ENCODE peak calls at places on chromosomes 2 and 18, in six cellular contexts. One of them, this sample, is unnamed.

GRCh38 chr2:86787701-86788100 is 3.0 kb downstream of the CD8A start:
- DNase-seq in endothelial cell of umbilical vein: no peak
- DNase-seq in HepG2: no peak
- DNase-seq in K562: no peak
- DNase-seq in SK-N-SH: peak; percentile 30
- DNase-seq in HCT116: no peak
- DNase-seq in this sample: no peak

GRCh38 chr2:231925303-231926179 is 655 bp downstream of the NPPC start:
- DNase-seq in endothelial cell of umbilical vein: peak; percentile 76
- DNase-seq in HepG2: peak; percentile 73
- DNase-seq in K562: peak; percentile 83
- DNase-seq in SK-N-SH: peak; percentile 96
- DNase-seq in HCT116: peak; percentile 47
- DNase-seq in this sample: no peak

GRCh38 chr2:56034258-56034657 is 110.7 kb upstream of the EFEMP1 start:
- DNase-seq in endothelial cell of umbilical vein: no peak
- DNase-seq in HepG2: no peak
- DNase-seq in K562: no peak
- DNase-seq in SK-N-SH: no peak
- DNase-seq in HCT116: no peak
- DNase-seq in this sample: no peak

GRCh38 chr2:166057363-166058169 is 70.3 kb downstream of the SCN1A start:
- DNase-seq in endothelial cell of umbilical vein: peak; percentile 85
- DNase-seq in HepG2: peak; percentile 47
- DNase-seq in K562: peak; percentile 16
- DNase-seq in SK-N-SH: no peak
- DNase-seq in HCT116: no peak
- DNase-seq in this sample: peak; percentile 66

GRCh38 chr2:25700221-25700660 is 26.9 kb upstream of the DTNB start:
- DNase-seq in endothelial cell of umbilical vein: peak; percentile 73
- DNase-seq in HepG2: peak; percentile 41
- DNase-seq in K562: peak; percentile 27
- DNase-seq in SK-N-SH: peak; percentile 76
- DNase-seq in HCT116: peak; percentile 52
- DNase-seq in this sample: no peak

GRCh38 chr2:220192994-220193753 is 565.7 kb downstream of the SLC4A3 start:
- DNase-seq in endothelial cell of umbilical vein: no peak
- DNase-seq in HepG2: no peak
- DNase-seq in K562: no peak
- DNase-seq in SK-N-SH: no peak
- DNase-seq in HCT116: no peak
- DNase-seq in this sample: no peak

GRCh38 chr18:58310517-58310916 is 266.5 kb downstream of the NEDD4L start:
- DNase-seq in endothelial cell of umbilical vein: no peak
- DNase-seq in HepG2: no peak
- DNase-seq in K562: no peak
- DNase-seq in SK-N-SH: no peak
- DNase-seq in HCT116: no peak
- DNase-seq in this sample: no peak

GRCh38 chr2:136217990-136218389 is 100.0 kb upstream of the CXCR4 start:
- DNase-seq in endothelial cell of umbilical vein: no peak
- DNase-seq in HepG2: no peak
- DNase-seq in K562: no peak
- DNase-seq in SK-N-SH: no peak
- DNase-seq in HCT116: no peak
- DNase-seq in this sample: no peak

GRCh38 chr2:149653831-149654445 is 66.4 kb upstream of the MMADHC start:
- DNase-seq in endothelial cell of umbilical vein: no peak
- DNase-seq in HepG2: no peak
- DNase-seq in K562: no peak
- DNase-seq in SK-N-SH: no peak
- DNase-seq in HCT116: no peak
- DNase-seq in this sample: no peak

GRCh38 chr2:15982285-15982967 is 42.1 kb downstream of the MYCN start:
- DNase-seq in endothelial cell of umbilical vein: no peak
- DNase-seq in HepG2: no peak
- DNase-seq in K562: no peak
- DNase-seq in SK-N-SH: peak; percentile 77
- DNase-seq in HCT116: no peak
- DNase-seq in this sample: peak; percentile 94

GRCh38 chr18:54905629-54906028 is 53.6 kb downstream of the CCDC68 start:
- DNase-seq in endothelial cell of umbilical vein: no peak
- DNase-seq in HepG2: no peak
- DNase-seq in K562: no peak
- DNase-seq in SK-N-SH: no peak
- DNase-seq in HCT116: no peak
- DNase-seq in this sample: no peak

GRCh38 chr2:106566050-106566449 is 78.9 kb downstream of the CD8B2 start:
- DNase-seq in endothelial cell of umbilical vein: no peak
- DNase-seq in HepG2: peak; percentile 21
- DNase-seq in K562: no peak
- DNase-seq in SK-N-SH: no peak
- DNase-seq in HCT116: no peak
- DNase-seq in this sample: no peak

GRCh38 chr2:147394179-147394790 is 450.5 kb upstream of the ACVR2A start:
- DNase-seq in endothelial cell of umbilical vein: no peak
- DNase-seq in HepG2: no peak
- DNase-seq in K562: no peak
- DNase-seq in SK-N-SH: no peak
- DNase-seq in HCT116: no peak
- DNase-seq in this sample: no peak

GRCh38 chr18:58603365-58604067 is 25.4 kb downstream of the ALPK2 start:
- DNase-seq in endothelial cell of umbilical vein: no peak
- DNase-seq in HepG2: no peak
- DNase-seq in K562: no peak
- DNase-seq in SK-N-SH: no peak
- DNase-seq in HCT116: no peak
- DNase-seq in this sample: no peak

GRCh38 chr2:240670950-240671349 is 11.7 kb downstream of the AQP12B start:
- DNase-seq in endothelial cell of umbilical vein: no peak
- DNase-seq in HepG2: no peak
- DNase-seq in K562: no peak
- DNase-seq in SK-N-SH: no peak
- DNase-seq in HCT116: no peak
- DNase-seq in this sample: no peak

GRCh38 chr2:241606186-241606585 is 30.8 kb downstream of the THAP4 start:
- DNase-seq in endothelial cell of umbilical vein: no peak
- DNase-seq in HepG2: no peak
- DNase-seq in K562: no peak
- DNase-seq in SK-N-SH: no peak
- DNase-seq in HCT116: no peak
- DNase-seq in this sample: no peak

GRCh38 chr2:10576456-10576855 is 113.3 kb downstream of the NOL10 start:
- DNase-seq in endothelial cell of umbilical vein: no peak
- DNase-seq in HepG2: no peak
- DNase-seq in K562: no peak
- DNase-seq in SK-N-SH: no peak
- DNase-seq in HCT116: no peak
- DNase-seq in this sample: no peak

GRCh38 chr2:10579441-10580169 is 110.2 kb downstream of the NOL10 start:
- DNase-seq in endothelial cell of umbilical vein: no peak
- DNase-seq in HepG2: no peak
- DNase-seq in K562: no peak
- DNase-seq in SK-N-SH: no peak
- DNase-seq in HCT116: no peak
- DNase-seq in this sample: no peak

GRCh38 chr2:10580991-10581390 is 108.8 kb downstream of the NOL10 start:
- DNase-seq in endothelial cell of umbilical vein: no peak
- DNase-seq in HepG2: no peak
- DNase-seq in K562: no peak
- DNase-seq in SK-N-SH: no peak
- DNase-seq in HCT116: no peak
- DNase-seq in this sample: no peak

GRCh38 chr2:10581990-10582389 is 107.8 kb downstream of the NOL10 start:
- DNase-seq in endothelial cell of umbilical vein: no peak
- DNase-seq in HepG2: no peak
- DNase-seq in K562: no peak
- DNase-seq in SK-N-SH: no peak
- DNase-seq in HCT116: no peak
- DNase-seq in this sample: no peak

DNA sequence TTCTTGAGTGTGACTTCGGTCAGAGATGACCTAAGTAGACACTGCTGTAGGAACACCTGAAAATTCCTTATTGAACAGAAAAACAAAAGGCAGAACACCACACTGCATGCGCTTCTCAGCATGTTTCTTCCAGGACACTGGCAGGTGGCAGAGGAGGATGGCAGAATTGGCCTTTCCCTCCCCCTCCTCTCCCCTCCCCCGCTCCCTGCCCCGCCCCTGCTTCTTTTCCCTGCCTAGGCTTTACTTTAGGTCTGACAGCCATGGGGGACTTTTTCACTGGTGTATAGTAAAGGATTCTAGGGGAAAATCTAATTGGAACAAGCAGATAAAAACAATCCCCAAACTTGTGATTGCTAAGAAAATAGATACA is 109.6 kb downstream of the NOL10 start:
- DNase-seq in endothelial cell of umbilical vein: no peak
- DNase-seq in HepG2: no peak
- DNase-seq in K562: no peak
- DNase-seq in SK-N-SH: no peak
- DNase-seq in HCT116: no peak
- DNase-seq in this sample: no peak
- TF ChIP-seq POLR2AphosphoS5 in endothelial cell of umbilical vein: no peak
- TF ChIP-seq POLR2AphosphoS5 in HepG2: no peak
- TF ChIP-seq POLR2AphosphoS5 in K562: no peak
- TF ChIP-seq POLR2AphosphoS5 in SK-N-SH: no peak
- TF ChIP-seq POLR2AphosphoS5 in HCT116: no peak
- TF ChIP-seq POLR2AphosphoS5 in this sample: no peak

DNA sequence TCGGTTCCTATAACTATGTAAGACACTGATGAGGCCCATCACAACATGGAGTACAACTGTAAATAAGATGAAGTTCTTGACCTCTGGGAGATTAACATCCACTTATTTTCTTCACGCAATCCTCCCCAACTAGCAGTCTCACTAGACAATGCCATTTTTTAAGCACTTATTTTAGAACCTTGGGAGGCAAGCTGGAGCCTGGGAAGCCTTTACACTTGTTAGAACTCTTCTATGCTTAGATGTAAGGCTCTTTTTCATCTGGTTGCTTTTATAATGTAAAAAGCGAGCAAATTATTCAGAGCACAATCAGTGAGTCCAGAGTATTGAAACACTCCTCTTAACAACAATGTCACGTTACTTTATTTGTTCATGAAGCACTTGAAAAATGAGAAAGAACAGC is 84.0 kb upstream of the SLC8A1 start:
- DNase-seq in endothelial cell of umbilical vein: no peak
- DNase-seq in HepG2: no peak
- DNase-seq in K562: no peak
- DNase-seq in SK-N-SH: no peak
- DNase-seq in HCT116: no peak
- DNase-seq in this sample: no peak
- H3K27ac ChIP-seq in endothelial cell of umbilical vein: no peak overlapping the region
- H3K27ac ChIP-seq in HepG2: no peak overlapping the region
- H3K27ac ChIP-seq in K562: no peak overlapping the region
- H3K27ac ChIP-seq in SK-N-SH: no peak overlapping the region
- H3K27ac ChIP-seq in HCT116: no peak overlapping the region
- H3K27ac ChIP-seq in this sample: no peak overlapping the region

DNA sequence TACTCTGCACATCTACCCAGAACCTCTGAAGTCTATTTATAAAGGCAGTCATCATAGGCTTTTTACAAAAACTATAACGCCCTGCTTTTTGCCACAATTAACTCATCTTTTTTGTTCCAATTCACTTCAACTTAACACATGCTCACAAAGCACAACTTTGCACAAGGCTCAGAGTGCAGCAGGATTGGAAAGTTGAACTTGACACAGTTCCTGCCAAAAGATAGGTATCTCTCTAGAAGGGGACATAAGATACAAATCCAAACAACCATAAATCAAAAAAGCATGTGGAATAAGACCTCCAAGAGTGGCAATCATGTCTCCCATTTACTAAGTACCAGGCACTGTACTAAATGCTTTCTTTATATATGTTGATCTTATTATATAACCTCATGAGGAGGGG is 36.2 kb downstream of the RPL37A start:
- DNase-seq in endothelial cell of umbilical vein: no peak
- DNase-seq in HepG2: no peak
- DNase-seq in K562: no peak
- DNase-seq in SK-N-SH: no peak
- DNase-seq in HCT116: no peak
- DNase-seq in this sample: no peak
- H3K9ac ChIP-seq in endothelial cell of umbilical vein: peak overlapping the region; percentile 53
- H3K9ac ChIP-seq in HepG2: no peak overlapping the region
- H3K9ac ChIP-seq in K562: no peak overlapping the region
- H3K9ac ChIP-seq in SK-N-SH: peak overlapping the region; percentile 33
- H3K9ac ChIP-seq in HCT116: no peak overlapping the region
- H3K9ac ChIP-seq in this sample: no peak overlapping the region

GRCh38 chr2:101116841-101117552 is 34.2 kb downstream of the TBC1D8 start:
- DNase-seq in endothelial cell of umbilical vein: no peak
- DNase-seq in HepG2: peak; percentile 100
- DNase-seq in K562: no peak
- DNase-seq in SK-N-SH: no peak
- DNase-seq in HCT116: no peak
- DNase-seq in this sample: no peak

GRCh38 chr2:101124061-101124460 is 27.1 kb downstream of the TBC1D8 start:
- DNase-seq in endothelial cell of umbilical vein: peak; percentile 63
- DNase-seq in HepG2: peak; percentile 22
- DNase-seq in K562: no peak
- DNase-seq in SK-N-SH: no peak
- DNase-seq in HCT116: no peak
- DNase-seq in this sample: no peak

GRCh38 chr2:101119431-101119830 is 31.8 kb downstream of the TBC1D8 start:
- DNase-seq in endothelial cell of umbilical vein: no peak
- DNase-seq in HepG2: no peak
- DNase-seq in K562: no peak
- DNase-seq in SK-N-SH: no peak
- DNase-seq in HCT116: no peak
- DNase-seq in this sample: no peak

GRCh38 chr2:101121174-101121573 is 30.0 kb downstream of the TBC1D8 start:
- DNase-seq in endothelial cell of umbilical vein: no peak
- DNase-seq in HepG2: no peak
- DNase-seq in K562: no peak
- DNase-seq in SK-N-SH: no peak
- DNase-seq in HCT116: no peak
- DNase-seq in this sample: no peak

DNA sequence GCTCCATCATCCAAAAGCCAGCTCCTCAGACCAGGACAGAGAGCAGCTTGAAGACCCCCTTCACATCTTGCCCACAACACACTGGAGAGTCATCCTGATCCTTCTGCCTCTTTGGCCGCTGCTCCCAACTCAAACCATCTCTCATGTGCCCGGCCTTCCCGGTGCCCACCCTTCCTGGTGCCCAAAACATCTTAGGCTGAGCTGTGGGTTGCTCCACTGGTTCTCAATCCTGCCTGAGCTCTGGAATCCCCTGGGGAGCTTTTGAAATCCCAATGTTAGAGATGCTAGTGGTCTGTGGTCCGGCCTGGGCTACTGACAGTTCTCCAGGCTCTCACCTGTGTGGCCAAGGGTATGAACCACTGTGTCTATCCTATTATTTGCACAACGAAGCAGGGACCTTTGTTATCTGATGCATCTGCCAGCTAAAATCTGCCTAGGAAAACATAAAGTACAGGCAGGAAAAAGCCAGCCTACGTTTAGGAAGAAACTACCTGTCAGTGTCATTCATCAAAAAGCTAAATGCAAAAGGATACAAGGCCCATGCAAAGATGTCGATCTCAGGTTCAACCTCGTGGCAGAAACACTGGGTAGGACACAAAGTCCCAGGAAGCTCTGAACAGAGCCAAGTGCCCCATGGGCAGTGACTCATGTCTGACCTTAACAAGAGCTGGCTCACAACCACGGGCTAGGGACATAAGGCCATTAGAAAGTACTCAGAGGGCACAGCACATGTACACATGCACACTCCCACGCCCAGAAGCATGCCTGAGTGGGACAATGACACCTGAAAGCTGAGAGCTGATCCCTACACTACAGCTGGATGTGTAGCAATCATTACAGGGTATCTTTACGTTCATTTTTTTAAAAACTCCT is 30.8 kb downstream of the TBC1D8 start:
- DNase-seq in endothelial cell of umbilical vein: peak; percentile 76
- DNase-seq in HepG2: peak; percentile 98
- DNase-seq in K562: no peak
- DNase-seq in SK-N-SH: no peak
- DNase-seq in HCT116: peak; percentile 85
- DNase-seq in this sample: no peak
- TF ChIP-seq POLR2AphosphoS5 in endothelial cell of umbilical vein: peak; percentile 74
- TF ChIP-seq POLR2AphosphoS5 in HepG2: peak; percentile 26
- TF ChIP-seq POLR2AphosphoS5 in K562: no peak
- TF ChIP-seq POLR2AphosphoS5 in SK-N-SH: no peak
- TF ChIP-seq POLR2AphosphoS5 in HCT116: peak; percentile 66
- TF ChIP-seq POLR2AphosphoS5 in this sample: no peak

This sample was measured in SK-N-MC.